ENCODE peak calls at places on chromosome 3, in seven cellular contexts. One of them, this sample, is unnamed.

GRCh38 chr3:195907730-195908438 is 467 bp downstream of the TNK2 start:
- DNase-seq in NCI-H2171 treated with DMSO at 0.1 percent for 48 hours: peak
- DNase-seq in aorta: no peak
- DNase-seq in mesendoderm: peak
- DNase-seq in B cell: peak
- DNase-seq in iPS-NIHi11: no peak
- DNase-seq in MCF 10A: peak
- DNase-seq in this sample: peak

GRCh38 chr3:120177151-120177550 is 82.9 kb upstream of the GSK3B start:
- DNase-seq in mesendoderm: peak
- DNase-seq in iPS-NIHi11: peak
- DNase-seq in NCI-H2171 treated with DMSO at 0.1 percent for 48 hours: no peak
- DNase-seq in MCF 10A: peak
- DNase-seq in aorta: peak
- DNase-seq in B cell: no peak
- DNase-seq in this sample: no peak

GRCh38 chr3:28343144-28343543 is 5.4 kb upstream of the ZCWPW2 start:
- DNase-seq in NCI-H2171 treated with DMSO at 0.1 percent for 48 hours: no peak
- DNase-seq in iPS-NIHi11: no peak
- DNase-seq in aorta: no peak
- DNase-seq in MCF 10A: no peak
- DNase-seq in mesendoderm: no peak
- DNase-seq in B cell: no peak
- DNase-seq in this sample: no peak

GRCh38 chr3:52202384-52203077 is 4.6 kb downstream of the ALAS1 start:
- DNase-seq in iPS-NIHi11: no peak
- DNase-seq in NCI-H2171 treated with DMSO at 0.1 percent for 48 hours: no peak
- DNase-seq in mesendoderm: no peak
- DNase-seq in aorta: no peak
- DNase-seq in MCF 10A: no peak
- DNase-seq in B cell: no peak
- DNase-seq in this sample: no peak

GRCh38 chr3:94360982-94361381 is 298.1 kb downstream of the NSUN3 start:
- DNase-seq in NCI-H2171 treated with DMSO at 0.1 percent for 48 hours: no peak
- DNase-seq in MCF 10A: peak
- DNase-seq in mesendoderm: no peak
- DNase-seq in B cell: no peak
- DNase-seq in aorta: peak
- DNase-seq in iPS-NIHi11: no peak
- DNase-seq in this sample: peak

GRCh38 chr3:42080452-42080872 is 10.7 kb upstream of the TRAK1 start:
- DNase-seq in aorta: no peak
- DNase-seq in NCI-H2171 treated with DMSO at 0.1 percent for 48 hours: peak
- DNase-seq in MCF 10A: peak
- DNase-seq in iPS-NIHi11: no peak
- DNase-seq in B cell: peak
- DNase-seq in mesendoderm: peak
- DNase-seq in this sample: no peak

GRCh38 chr3:172658344-172659245 is 52.3 kb downstream of the NCEH1 start:
- DNase-seq in mesendoderm: peak
- DNase-seq in aorta: no peak
- DNase-seq in MCF 10A: peak
- DNase-seq in B cell: no peak
- DNase-seq in NCI-H2171 treated with DMSO at 0.1 percent for 48 hours: no peak
- DNase-seq in iPS-NIHi11: peak
- DNase-seq in this sample: no peak

GRCh38 chr3:55416381-55416821 is 70.7 kb downstream of the WNT5A start:
- DNase-seq in MCF 10A: peak
- DNase-seq in mesendoderm: no peak
- DNase-seq in aorta: no peak
- DNase-seq in NCI-H2171 treated with DMSO at 0.1 percent for 48 hours: peak
- DNase-seq in iPS-NIHi11: no peak
- DNase-seq in B cell: no peak
- DNase-seq in this sample: no peak

GRCh38 chr3:112394008-112394616 is 61.2 kb downstream of the CD200 start:
- DNase-seq in MCF 10A: no peak
- DNase-seq in B cell: no peak
- DNase-seq in iPS-NIHi11: no peak
- DNase-seq in aorta: no peak
- DNase-seq in mesendoderm: no peak
- DNase-seq in NCI-H2171 treated with DMSO at 0.1 percent for 48 hours: no peak
- DNase-seq in this sample: no peak

GRCh38 chr3:161607056-161607455 is 110.4 kb downstream of the OTOL1 start:
- DNase-seq in aorta: no peak
- DNase-seq in B cell: no peak
- DNase-seq in mesendoderm: no peak
- DNase-seq in iPS-NIHi11: no peak
- DNase-seq in NCI-H2171 treated with DMSO at 0.1 percent for 48 hours: no peak
- DNase-seq in MCF 10A: peak
- DNase-seq in this sample: no peak

GRCh38 chr3:182725372-182726251 is 67.7 kb upstream of the ATP11B start:
- DNase-seq in NCI-H2171 treated with DMSO at 0.1 percent for 48 hours: no peak
- DNase-seq in aorta: no peak
- DNase-seq in iPS-NIHi11: peak
- DNase-seq in mesendoderm: peak
- DNase-seq in MCF 10A: no peak
- DNase-seq in B cell: no peak
- DNase-seq in this sample: peak

GRCh38 chr3:196120291-196120951 is 38.5 kb upstream of the TFRC start:
- DNase-seq in B cell: peak
- DNase-seq in iPS-NIHi11: no peak
- DNase-seq in MCF 10A: no peak
- DNase-seq in aorta: peak
- DNase-seq in mesendoderm: no peak
- DNase-seq in NCI-H2171 treated with DMSO at 0.1 percent for 48 hours: no peak
- DNase-seq in this sample: no peak

GRCh38 chr3:79018671-79019136 is 749.1 kb downstream of the ROBO1 start:
- DNase-seq in aorta: peak
- DNase-seq in mesendoderm: peak
- DNase-seq in MCF 10A: peak
- DNase-seq in iPS-NIHi11: peak
- DNase-seq in B cell: peak
- DNase-seq in NCI-H2171 treated with DMSO at 0.1 percent for 48 hours: peak
- DNase-seq in this sample: peak

This sample was measured in NCI-H82.